ENCODE peak calls at places on chromosomes 7 and 10, in ten cellular contexts. O, K, M, R, S, G, Q, C, D and A are unnamed samples.

GRCh38 chr10:46257099-46257498 is 29.7 kb upstream of the ANTXRL start:
- DNase-seq in S (no peak), K (no peak), D (no peak), C (no peak), M (no peak), R (no peak), O (no peak), Q (no peak), G (no peak), A (no peak)

GRCh38 chr10:103184615-103185014 is 8.5 kb downstream of the NT5C2 start:
- DNase-seq in Q (no peak), R (peak), K (no peak), S (no peak), M (no peak), C (no peak), D (no peak), G (no peak), O (no peak), A (peak)

GRCh38 chr10:97849491-97850402 is at the start of gene GOLGA7B:
- DNase-seq in K (peak), Q (peak), S (peak), D (peak), M (peak), O (peak), R (peak), C (peak), G (no peak), A (peak)

GRCh38 chr10:117945651-117946050 is 101.1 kb downstream of the RAB11FIP2 start:
- DNase-seq in O (no peak), Q (no peak), R (no peak), C (no peak), S (no peak), G (no peak), D (no peak), K (no peak), M (no peak), A (no peak)

GRCh38 chr7:498678-499641 is 20.7 kb downstream of the PDGFA start:
- DNase-seq in O (no peak), S (no peak), C (no peak), Q (no peak), R (no peak), M (no peak), K (no peak), G (no peak), D (no peak), A (no peak)

GRCh38 chr10:71860243-71861029 is 9.4 kb upstream of the PSAP start:
- DNase-seq in M (peak), R (peak), O (peak), D (peak), K (no peak), Q (peak), G (peak), S (peak), C (peak), A (peak)

GRCh38 chr7:46352335-46352954 is 431.4 kb upstream of the IGFBP3 start:
- DNase-seq in O (peak), C (peak), S (peak), M (peak), D (peak), G (peak), Q (peak), K (peak), R (peak), A (peak)

GRCh38 chr10:100907175-100907574 is 5.6 kb upstream of the SLF2 start:
- DNase-seq in M (no peak), R (no peak), G (no peak), S (no peak), O (no peak), D (no peak), C (no peak), Q (no peak), K (no peak), A (no peak)

GRCh38 chr10:70352401-70353097 is 29.9 kb downstream of the LRRC20 start:
- DNase-seq in K (no peak), C (no peak), G (no peak), M (peak), S (no peak), R (no peak), D (no peak), O (no peak), Q (no peak), A (no peak)

GRCh38 chr10:4138146-4138721 is 353.2 kb upstream of the KLF6 start:
- DNase-seq in S (no peak), K (no peak), D (no peak), Q (no peak), R (no peak), M (no peak), G (no peak), O (no peak), C (no peak), A (peak)

GRCh38 chr10:43093423-43094090 is 16.7 kb downstream of the RET start:
- DNase-seq in M (peak), K (no peak), Q (no peak), G (no peak), R (peak), D (no peak), C (no peak), O (peak), S (no peak), A (peak)

GRCh38 chr7:149816267-149816751 is 21.9 kb upstream of the ZNF862 start:
- DNase-seq in K (no peak), C (no peak), G (no peak), R (no peak), D (no peak), M (no peak), O (no peak), S (no peak), Q (no peak), A (no peak)

GRCh38 chr10:34698248-34698831 is 116.8 kb downstream of the PARD3 start:
- DNase-seq in K (no peak), M (no peak), Q (no peak), D (no peak), C (no peak), G (no peak), R (no peak), O (no peak), S (no peak), A (no peak)

GRCh38 chr10:132063432-132063831 is 2.3 kb upstream of the JAKMIP3 start:
- DNase-seq in G (no peak), R (no peak), O (no peak), K (no peak), D (no peak), C (no peak), M (no peak), Q (no peak), S (no peak), A (no peak)

GRCh38 chr10:26743091-26743490 is 45.6 kb downstream of the PDSS1 start:
- DNase-seq in M (no peak), G (no peak), K (no peak), O (no peak), C (no peak), S (no peak), D (no peak), Q (no peak), R (peak), A (peak)

GRCh38 chr7:89584896-89585295 is 569.4 kb upstream of the STEAP1 start:
- DNase-seq in O (no peak), D (no peak), C (no peak), M (no peak), S (no peak), R (no peak), Q (no peak), G (no peak), K (no peak), A (no peak)

GRCh38 chr10:49620286-49620810 is 6.5 kb downstream of the CHAT start:
- DNase-seq in Q (no peak), R (no peak), G (no peak), K (no peak), M (no peak), C (no peak), S (no peak), O (no peak), D (no peak), A (no peak)

GRCh38 chr7:54788664-54789063 is 29.7 kb upstream of the SEC61G start:
- DNase-seq in G (peak), C (peak), S (no peak), K (peak), R (peak), O (peak), M (peak), Q (peak), D (no peak), A (peak)

GRCh38 chr10:49742683-49743463 is 19.2 kb downstream of the OGDHL start:
- DNase-seq in S (no peak), O (no peak), K (no peak), R (no peak), G (no peak), D (no peak), Q (no peak), C (no peak), M (no peak), A (no peak)

GRCh38 chr10:95539560-95540284 is 21.4 kb downstream of the SORBS1 start:
- DNase-seq in C (no peak), M (no peak), R (no peak), K (no peak), Q (no peak), G (no peak), O (no peak), D (no peak), S (no peak), A (no peak)

GRCh38 chr7:113787106-113787505 is 131.7 kb downstream of the PPP1R3A start:
- DNase-seq in O (no peak), G (no peak), M (no peak), Q (no peak), R (no peak), D (no peak), S (no peak), C (no peak), K (no peak), A (no peak)

GRCh38 chr7:26860361-26860760 is 4.0 kb downstream of the SKAP2 start:
- DNase-seq in S (no peak), G (peak), O (no peak), C (peak), R (peak), M (peak), D (no peak), Q (no peak), K (no peak), A (no peak)

GRCh38 chr7:87608443-87608842 is 7.8 kb upstream of the ABCB1 start:
- DNase-seq in O (no peak), M (no peak), D (no peak), Q (no peak), R (no peak), S (no peak), K (no peak), G (no peak), C (no peak), A (no peak)

GRCh38 chr10:127406018-127406550 is 143.0 kb upstream of the NPS start:
- DNase-seq in Q (no peak), S (no peak), R (no peak), M (no peak), D (no peak), O (no peak), K (no peak), C (no peak), G (no peak), A (no peak)

GRCh38 chr7:52120908-52121307 is 804.3 kb upstream of the COBL start:
- DNase-seq in Q (no peak), R (no peak), O (peak), G (no peak), C (no peak), D (no peak), S (no peak), K (no peak), M (no peak), A (no peak)

GRCh38 chr7:93980744-93981479 is 23.2 kb downstream of the BET1 start:
- DNase-seq in Q (no peak), O (no peak), M (no peak), G (no peak), D (no peak), S (no peak), C (no peak), K (no peak), R (no peak), A (no peak)

GRCh38 chr7:124369310-124369709 is 336.4 kb upstream of the TMEM229A start:
- DNase-seq in D (no peak), S (no peak), K (peak), R (no peak), G (no peak), C (no peak), O (peak), M (no peak), Q (no peak), A (no peak)

GRCh38 chr10:89207801-89208551 is 859 bp upstream of the CH25H start:
- DNase-seq in G (no peak), M (peak), S (no peak), O (peak), D (no peak), K (peak), Q (no peak), C (peak), R (no peak), A (peak)

GRCh38 chr10:31804416-31804815 is 124.2 kb downstream of the ARHGAP12 start:
- DNase-seq in S (no peak), M (no peak), K (no peak), G (no peak), D (no peak), Q (no peak), C (no peak), R (no peak), O (no peak), A (peak)

GRCh38 chr10:124307531-124308350 is 111.0 kb downstream of the OAT start:
- DNase-seq in O (no peak), R (no peak), K (no peak), C (no peak), Q (no peak), G (no peak), M (no peak), D (no peak), S (no peak), A (no peak)

GRCh38 chr7:157392256-157393037 is 55.6 kb downstream of the DNAJB6 start:
- DNase-seq in S (no peak), Q (no peak), D (no peak), G (no peak), R (no peak), O (no peak), C (no peak), M (no peak), K (no peak), A (no peak)

GRCh38 chr7:157391036-157391710 is 54.4 kb downstream of the DNAJB6 start:
- DNase-seq in Q (no peak), C (no peak), S (no peak), M (no peak), D (no peak), G (no peak), K (no peak), R (no peak), O (no peak), A (no peak)

GRCh38 chr7:157394246-157395191 is 57.7 kb downstream of the DNAJB6 start:
- DNase-seq in K (no peak), R (peak), M (no peak), O (no peak), D (no peak), S (no peak), C (no peak), G (no peak), Q (no peak), A (peak)

GRCh38 chr7:157386979-157387800 is 50.4 kb downstream of the DNAJB6 start:
- DNase-seq in Q (peak), R (peak), O (peak), C (peak), G (peak), K (peak), D (peak), M (peak), S (peak), A (peak)

GRCh38 chr7:157389951-157390730 is 53.3 kb downstream of the DNAJB6 start:
- DNase-seq in C (no peak), D (no peak), R (no peak), K (no peak), G (no peak), Q (no peak), S (no peak), O (no peak), M (no peak), A (peak)
- H2AFZ ChIP-seq in C (no peak), D (no peak), R (no peak), K (no peak), G (no peak), Q (no peak), S (no peak), O (no peak), M (no peak), A (no peak)

GRCh38 chr7:151711435-151711872 is 165.5 kb downstream of the PRKAG2 start:
- DNase-seq in G (no peak), O (no peak), Q (no peak), K (no peak), D (no peak), S (no peak), R (no peak), C (no peak), M (no peak), A (no peak)

GRCh38 chr7:151709141-151710038 is 167.5 kb downstream of the PRKAG2 start:
- DNase-seq in S (no peak), C (no peak), O (no peak), K (no peak), D (no peak), M (no peak), R (no peak), G (no peak), Q (no peak), A (no peak)

GRCh38 chr7:151708610-151709009 is 168.3 kb downstream of the PRKAG2 start:
- DNase-seq in R (no peak), G (no peak), Q (no peak), S (no peak), O (no peak), C (no peak), K (no peak), M (no peak), D (no peak), A (no peak)

GRCh38 chr7:151710646-151711434 is 166.1 kb downstream of the PRKAG2 start:
- DNase-seq in D (no peak), G (no peak), R (no peak), M (no peak), O (no peak), S (no peak), Q (no peak), C (no peak), K (no peak), A (no peak)

DNA sequence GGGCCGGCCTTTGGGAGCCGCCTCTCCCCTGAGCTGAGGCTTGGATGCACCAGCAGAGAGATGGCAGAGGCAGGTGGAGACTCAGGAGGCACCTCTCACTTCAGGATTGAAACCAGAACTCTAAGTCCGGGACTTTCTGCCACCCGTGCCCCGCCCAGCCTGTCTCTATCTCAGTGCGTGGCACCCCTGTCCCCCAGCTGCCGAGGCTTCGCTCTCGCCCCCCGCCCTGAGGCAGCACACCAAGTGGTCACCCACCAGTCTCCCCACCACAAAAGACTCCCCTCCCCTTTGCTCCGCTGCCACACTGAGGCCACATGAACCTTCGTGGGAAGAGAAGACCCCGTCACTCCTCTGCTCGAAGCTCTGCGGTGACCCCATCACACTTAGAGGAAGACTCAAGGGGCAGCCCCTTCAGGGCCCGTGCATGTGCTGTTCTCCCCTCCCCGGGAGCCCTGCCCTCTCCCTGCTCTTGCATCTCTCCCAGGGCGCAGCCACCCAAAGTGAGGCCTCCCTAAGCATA is 166.7 kb downstream of the PRKAG2 start:
- DNase-seq in R (no peak), M (no peak), K (no peak), D (no peak), C (no peak), S (no peak), G (no peak), Q (no peak), O (no peak), A (no peak)
- H2AFZ ChIP-seq in R (no peak), M (no peak), K (no peak), D (no peak), C (no peak), S (no peak), G (no peak), Q (no peak), O (no peak), A (no peak)

DNA sequence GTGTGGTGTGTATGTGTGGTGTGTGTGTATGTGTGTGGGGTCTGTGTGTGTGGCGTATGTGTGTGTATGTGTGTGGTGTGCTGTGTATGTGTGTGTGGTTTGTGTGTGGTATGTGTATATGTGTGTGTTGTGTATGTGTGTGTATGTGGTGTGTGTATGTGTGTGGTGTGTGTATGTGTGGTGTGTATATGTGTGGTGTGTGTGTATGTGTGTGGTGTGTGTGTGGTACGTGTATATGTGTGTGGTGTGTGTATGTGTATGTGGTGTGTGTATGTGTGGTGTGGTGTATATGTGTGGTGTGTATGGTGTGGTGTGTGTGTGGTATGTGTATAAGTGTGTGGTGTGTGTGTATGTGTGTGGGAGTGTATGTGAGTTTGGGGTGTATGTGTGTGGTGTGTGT is 428.7 kb downstream of the PAXIP1 start:
- DNase-seq in O (no peak), G (no peak), D (no peak), S (no peak), R (no peak), M (no peak), C (no peak), Q (no peak), K (no peak), A (no peak)
- H2AFZ ChIP-seq in O (no peak), G (no peak), D (no peak), S (no peak), R (no peak), M (no peak), C (no peak), Q (no peak), K (no peak), A (no peak)

GRCh38 chr7:22783421-22783820 is 39.2 kb downstream of the TOMM7 start:
- DNase-seq in S (no peak), G (no peak), K (no peak), D (no peak), C (no peak), M (no peak), O (no peak), Q (no peak), R (no peak), A (peak)

GRCh38 chr7:22784346-22784745 is 38.3 kb downstream of the TOMM7 start:
- DNase-seq in O (no peak), G (no peak), S (no peak), M (no peak), C (no peak), D (no peak), K (no peak), Q (no peak), R (no peak), A (no peak)

GRCh38 chr7:22782616-22783232 is 39.9 kb downstream of the TOMM7 start:
- DNase-seq in K (peak), C (peak), G (peak), D (peak), Q (peak), M (peak), S (peak), R (peak), O (peak), A (peak)

GRCh38 chr7:22787936-22788335 is 34.7 kb downstream of the TOMM7 start:
- DNase-seq in C (no peak), M (no peak), R (no peak), O (no peak), K (no peak), G (no peak), Q (no peak), D (no peak), S (no peak), A (peak)

GRCh38 chr7:22786290-22786932 is 36.2 kb downstream of the TOMM7 start:
- DNase-seq in G (no peak), S (no peak), R (no peak), Q (no peak), K (no peak), M (peak), D (no peak), C (no peak), O (peak), A (no peak)
- H2AFZ ChIP-seq in G (no peak), S (no peak), R (no peak), Q (no peak), K (no peak), M (no peak), D (no peak), C (no peak), O (peak), A (no peak)

GRCh38 chr7:44712012-44712411 is 36.6 kb upstream of the ZMIZ2 start:
- DNase-seq in D (no peak), R (no peak), O (no peak), C (peak), S (no peak), K (no peak), Q (peak), M (peak), G (no peak), A (no peak)
- H2AFZ ChIP-seq in D (no peak), R (no peak), O (no peak), C (no peak), S (no peak), K (no peak), Q (no peak), M (no peak), G (no peak), A (no peak)